ENCODE peak calls at places on chromosomes 7 and 10, in nine cellular contexts. One of them, this sample, is unnamed.

GRCh38 chr7:64313740-64314491 is at the start of gene ZNF736:
- DNase-seq in tibial artery: peak
- DNase-seq in WERI-Rb-1: peak
- DNase-seq in fibroblast of lung: peak
- DNase-seq in spleen: peak
- DNase-seq in ovary: peak
- DNase-seq in IMR-90: peak
- DNase-seq in A549: no peak
- DNase-seq in PC-9: peak
- DNase-seq in this sample: peak

GRCh38 chr7:88927-89921 is 103.1 kb upstream of the FAM20C start:
- DNase-seq in tibial artery: peak
- DNase-seq in WERI-Rb-1: no peak
- DNase-seq in fibroblast of lung: peak
- DNase-seq in spleen: no peak
- DNase-seq in ovary: peak
- DNase-seq in IMR-90: peak
- DNase-seq in A549: no peak
- DNase-seq in PC-9: peak
- DNase-seq in this sample: no peak

GRCh38 chr7:84113906-84114875 is 80.4 kb downstream of the SEMA3A start:
- DNase-seq in tibial artery: no peak
- DNase-seq in WERI-Rb-1: no peak
- DNase-seq in fibroblast of lung: no peak
- DNase-seq in spleen: no peak
- DNase-seq in ovary: no peak
- DNase-seq in IMR-90: no peak
- DNase-seq in A549: no peak
- DNase-seq in PC-9: no peak
- DNase-seq in this sample: peak

GRCh38 chr7:141014091-141014490 is 661 bp downstream of the MRPS33 start:
- DNase-seq in tibial artery: no peak
- DNase-seq in WERI-Rb-1: no peak
- DNase-seq in fibroblast of lung: peak
- DNase-seq in spleen: no peak
- DNase-seq in ovary: no peak
- DNase-seq in IMR-90: peak
- DNase-seq in A549: no peak
- DNase-seq in PC-9: no peak
- DNase-seq in this sample: no peak

GRCh38 chr7:145398758-145399157 is 562.9 kb upstream of the TPK1 start:
- DNase-seq in tibial artery: no peak
- DNase-seq in WERI-Rb-1: no peak
- DNase-seq in fibroblast of lung: peak
- DNase-seq in spleen: no peak
- DNase-seq in ovary: no peak
- DNase-seq in IMR-90: no peak
- DNase-seq in A549: no peak
- DNase-seq in PC-9: no peak
- DNase-seq in this sample: no peak

GRCh38 chr10:125472037-125472607 is 210.8 kb downstream of the TEX36 start:
- DNase-seq in tibial artery: no peak
- DNase-seq in WERI-Rb-1: no peak
- DNase-seq in fibroblast of lung: no peak
- DNase-seq in spleen: no peak
- DNase-seq in ovary: no peak
- DNase-seq in IMR-90: no peak
- DNase-seq in A549: no peak
- DNase-seq in PC-9: no peak
- DNase-seq in this sample: no peak

GRCh38 chr7:95628831-95629439 is 32.6 kb upstream of the PDK4 start:
- DNase-seq in tibial artery: no peak
- DNase-seq in WERI-Rb-1: no peak
- DNase-seq in fibroblast of lung: peak
- DNase-seq in spleen: no peak
- DNase-seq in ovary: no peak
- DNase-seq in IMR-90: peak
- DNase-seq in A549: peak
- DNase-seq in PC-9: no peak
- DNase-seq in this sample: no peak

GRCh38 chr7:38873433-38873832 is 35.6 kb downstream of the VPS41 start:
- DNase-seq in tibial artery: no peak
- DNase-seq in WERI-Rb-1: no peak
- DNase-seq in fibroblast of lung: peak
- DNase-seq in spleen: no peak
- DNase-seq in ovary: no peak
- DNase-seq in IMR-90: no peak
- DNase-seq in A549: no peak
- DNase-seq in PC-9: no peak
- DNase-seq in this sample: no peak

GRCh38 chr7:157253850-157254249 is 83.0 kb upstream of the DNAJB6 start:
- DNase-seq in tibial artery: no peak
- DNase-seq in WERI-Rb-1: no peak
- DNase-seq in fibroblast of lung: no peak
- DNase-seq in spleen: no peak
- DNase-seq in ovary: no peak
- DNase-seq in IMR-90: no peak
- DNase-seq in A549: peak
- DNase-seq in PC-9: no peak
- DNase-seq in this sample: peak
- TF ChIP-seq CTCF in tibial artery: no peak
- TF ChIP-seq CTCF in WERI-Rb-1: no peak
- TF ChIP-seq CTCF in fibroblast of lung: no peak
- TF ChIP-seq CTCF in spleen: no peak
- TF ChIP-seq CTCF in ovary: no peak
- TF ChIP-seq CTCF in IMR-90: no peak
- TF ChIP-seq CTCF in A549: no peak
- TF ChIP-seq CTCF in PC-9: no peak
- TF ChIP-seq CTCF in this sample: peak

GRCh38 chr10:54470324-54470631 is 330.8 kb downstream of the PCDH15 start:
- DNase-seq in tibial artery: no peak
- DNase-seq in WERI-Rb-1: no peak
- DNase-seq in fibroblast of lung: no peak
- DNase-seq in spleen: no peak
- DNase-seq in ovary: no peak
- DNase-seq in IMR-90: no peak
- DNase-seq in A549: no peak
- DNase-seq in PC-9: no peak
- DNase-seq in this sample: no peak

DNA sequence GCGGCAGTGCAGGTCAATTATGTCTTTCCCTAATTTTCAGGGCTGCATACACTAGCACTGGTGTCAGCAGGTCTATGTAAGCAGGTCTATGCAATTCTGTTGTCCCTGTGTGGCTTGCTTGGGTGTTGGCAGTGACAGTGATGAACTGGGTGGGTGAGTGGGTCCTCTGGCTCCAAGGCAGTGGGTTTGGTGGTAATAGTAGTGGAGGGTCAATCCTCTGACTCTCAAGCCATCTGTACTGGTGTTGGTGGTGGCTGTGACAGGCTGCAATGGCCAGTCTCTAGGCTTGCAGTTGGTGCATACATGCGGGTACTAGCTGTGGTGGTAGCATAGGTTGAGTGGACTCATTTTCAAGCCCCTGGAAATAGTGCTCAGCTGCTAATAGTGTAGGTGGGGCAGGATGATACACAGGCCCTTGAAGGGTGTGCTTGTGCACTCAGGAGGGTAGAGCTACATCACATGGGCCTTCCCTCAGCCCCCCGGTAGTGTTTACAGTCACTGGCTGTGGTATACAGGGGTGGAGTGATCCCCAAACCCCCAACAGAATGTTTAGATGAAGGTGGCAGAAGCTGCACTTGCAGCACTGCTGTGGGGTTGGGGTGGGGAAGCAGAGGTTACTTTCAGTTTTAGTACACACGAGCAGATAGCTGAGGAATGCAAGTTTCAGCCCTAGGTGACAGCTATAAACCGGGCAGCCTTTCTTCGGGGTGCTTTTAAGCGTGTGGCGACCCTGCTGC is 331.3 kb downstream of the PCDH15 start:
- DNase-seq in tibial artery: no peak
- DNase-seq in WERI-Rb-1: no peak
- DNase-seq in fibroblast of lung: no peak
- DNase-seq in spleen: peak
- DNase-seq in ovary: no peak
- DNase-seq in IMR-90: no peak
- DNase-seq in A549: no peak
- DNase-seq in PC-9: no peak
- DNase-seq in this sample: no peak
- H3K27ac ChIP-seq in tibial artery: no peak
- H3K27ac ChIP-seq in WERI-Rb-1: no peak
- H3K27ac ChIP-seq in fibroblast of lung: no peak
- H3K27ac ChIP-seq in spleen: no peak
- H3K27ac ChIP-seq in ovary: no peak
- H3K27ac ChIP-seq in IMR-90: no peak
- H3K27ac ChIP-seq in A549: no peak
- H3K27ac ChIP-seq in PC-9: no peak
- H3K27ac ChIP-seq in this sample: no peak

DNA sequence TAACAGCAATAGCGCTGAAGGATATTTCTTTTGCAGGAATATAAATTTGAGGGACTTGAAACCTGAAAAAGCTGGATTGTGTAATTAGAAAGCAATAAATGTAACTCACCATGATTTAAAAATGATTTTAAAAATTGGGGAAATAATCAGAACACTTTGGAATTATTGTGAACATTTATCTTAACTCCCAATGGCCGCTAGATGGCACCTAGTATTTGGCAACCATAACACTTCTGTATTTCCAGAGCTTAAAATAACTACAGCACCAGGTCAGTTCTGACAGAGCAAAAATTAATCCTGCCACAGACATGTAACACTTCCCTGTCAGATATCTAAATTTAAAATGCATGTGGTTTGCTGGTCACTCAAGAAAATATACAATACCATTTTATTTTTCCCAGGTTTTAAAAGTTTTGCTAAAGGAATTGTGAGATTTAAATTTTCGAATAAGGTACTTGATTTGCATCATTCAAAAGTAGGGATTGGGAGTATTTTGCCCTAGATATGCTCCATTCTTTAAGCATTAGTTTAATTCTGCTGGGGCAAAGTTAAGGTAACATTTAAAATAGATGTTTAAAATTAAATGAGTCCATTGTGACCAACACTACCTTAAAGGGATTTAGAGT is 144.5 kb downstream of the PPP1R3A start:
- DNase-seq in tibial artery: no peak
- DNase-seq in WERI-Rb-1: peak
- DNase-seq in fibroblast of lung: peak
- DNase-seq in spleen: no peak
- DNase-seq in ovary: no peak
- DNase-seq in IMR-90: peak
- DNase-seq in A549: peak
- DNase-seq in PC-9: peak
- DNase-seq in this sample: peak
- TF ChIP-seq CTCF in tibial artery: peak
- TF ChIP-seq CTCF in WERI-Rb-1: peak
- TF ChIP-seq CTCF in fibroblast of lung: peak
- TF ChIP-seq CTCF in spleen: no peak
- TF ChIP-seq CTCF in ovary: no peak
- TF ChIP-seq CTCF in IMR-90: peak
- TF ChIP-seq CTCF in A549: peak
- TF ChIP-seq CTCF in PC-9: peak
- TF ChIP-seq CTCF in this sample: peak

GRCh38 chr10:70552585-70552984 is 50.0 kb downstream of the PRF1 start:
- DNase-seq in tibial artery: no peak
- DNase-seq in WERI-Rb-1: no peak
- DNase-seq in fibroblast of lung: peak
- DNase-seq in spleen: no peak
- DNase-seq in ovary: no peak
- DNase-seq in IMR-90: peak
- DNase-seq in A549: no peak
- DNase-seq in PC-9: no peak
- DNase-seq in this sample: no peak

GRCh38 chr10:70549962-70550845 is 52.3 kb downstream of the PRF1 start:
- DNase-seq in tibial artery: peak
- DNase-seq in WERI-Rb-1: peak
- DNase-seq in fibroblast of lung: peak
- DNase-seq in spleen: peak
- DNase-seq in ovary: peak
- DNase-seq in IMR-90: peak
- DNase-seq in A549: peak
- DNase-seq in PC-9: peak
- DNase-seq in this sample: peak

GRCh38 chr10:70549351-70549961 is 53.1 kb downstream of the PRF1 start:
- DNase-seq in tibial artery: no peak
- DNase-seq in WERI-Rb-1: no peak
- DNase-seq in fibroblast of lung: no peak
- DNase-seq in spleen: no peak
- DNase-seq in ovary: no peak
- DNase-seq in IMR-90: no peak
- DNase-seq in A549: no peak
- DNase-seq in PC-9: no peak
- DNase-seq in this sample: no peak

GRCh38 chr10:70551971-70552422 is 50.5 kb downstream of the PRF1 start:
- DNase-seq in tibial artery: peak
- DNase-seq in WERI-Rb-1: no peak
- DNase-seq in fibroblast of lung: peak
- DNase-seq in spleen: no peak
- DNase-seq in ovary: no peak
- DNase-seq in IMR-90: peak
- DNase-seq in A549: no peak
- DNase-seq in PC-9: no peak
- DNase-seq in this sample: peak

GRCh38 chr10:70551491-70551890 is 51.0 kb downstream of the PRF1 start:
- DNase-seq in tibial artery: no peak
- DNase-seq in WERI-Rb-1: no peak
- DNase-seq in fibroblast of lung: no peak
- DNase-seq in spleen: no peak
- DNase-seq in ovary: no peak
- DNase-seq in IMR-90: no peak
- DNase-seq in A549: no peak
- DNase-seq in PC-9: no peak
- DNase-seq in this sample: peak
- H3K27ac ChIP-seq in tibial artery: no peak
- H3K27ac ChIP-seq in WERI-Rb-1: no peak
- H3K27ac ChIP-seq in fibroblast of lung: peak
- H3K27ac ChIP-seq in spleen: no peak
- H3K27ac ChIP-seq in ovary: no peak
- H3K27ac ChIP-seq in IMR-90: peak
- H3K27ac ChIP-seq in A549: no peak
- H3K27ac ChIP-seq in PC-9: no peak
- H3K27ac ChIP-seq in this sample: peak

GRCh38 chr7:107384025-107384424 is 85.8 kb upstream of the GPR22 start:
- DNase-seq in tibial artery: no peak
- DNase-seq in WERI-Rb-1: no peak
- DNase-seq in fibroblast of lung: no peak
- DNase-seq in spleen: no peak
- DNase-seq in ovary: no peak
- DNase-seq in IMR-90: no peak
- DNase-seq in A549: no peak
- DNase-seq in PC-9: no peak
- DNase-seq in this sample: peak
- TF ChIP-seq CTCF in tibial artery: no peak
- TF ChIP-seq CTCF in WERI-Rb-1: no peak
- TF ChIP-seq CTCF in fibroblast of lung: no peak
- TF ChIP-seq CTCF in spleen: no peak
- TF ChIP-seq CTCF in ovary: no peak
- TF ChIP-seq CTCF in IMR-90: no peak
- TF ChIP-seq CTCF in A549: peak
- TF ChIP-seq CTCF in PC-9: peak
- TF ChIP-seq CTCF in this sample: peak

This sample was measured in A673.